ENCODE peak calls at places on chromosomes 1 and 21, in seven cellular contexts. V is COLO829; C is lung; T is left ventricle myocardium superior; O is activated CD8-positive, alpha-beta T cell treated with anti-CD3 and anti-CD28 coated beads, Interleukin-2, amount 10 ng/mL, durations not matched to agents 7 days and 5 days; B is GM13976; J is activated gamma-delta T cell treated with Interleukin-2 at 50 U/mL for 16 hours. R is an unnamed sample.

GRCh38 chr1:160810486-160810885 is 14.5 kb downstream of the LY9 start:
- DNase-seq in J (no peak), C (no peak), O (no peak), T (no peak), V (no peak), B (no peak), R (no peak)

GRCh38 chr1:20726932-20727745 is 5.4 kb downstream of the SH2D5 start:
- DNase-seq in V (no peak), C (no peak), J (no peak), O (no peak), B (no peak), T (peak; percentile 11), R (no peak)

GRCh38 chr1:219927956-219928790 is at the start of gene SLC30A10:
- DNase-seq in C (no peak), O (peak; percentile 24), J (no peak), B (peak; percentile 65), T (peak; percentile 46), V (no peak), R (peak; percentile 65)

GRCh38 chr1:109498161-109498801 is 4.4 kb downstream of the CYB561D1 start:
- DNase-seq in J (no peak), O (peak; percentile 51), B (no peak), T (no peak), V (no peak), C (no peak), R (no peak)

GRCh38 chr1:32889731-32890278 is 3.5 kb downstream of the HPCA start:
- DNase-seq in T (no peak), C (no peak), V (no peak), O (no peak), J (no peak), B (no peak), R (no peak)

GRCh38 chr1:99328171-99328570 is 63.9 kb downstream of the PLPPR4 start:
- DNase-seq in T (no peak), J (no peak), B (no peak), O (no peak), C (no peak), V (no peak), R (no peak)

GRCh38 chr21:42518216-42518615 is 4.6 kb downstream of the SLC37A1 start:
- DNase-seq in J (no peak), T (no peak), B (no peak), V (no peak), O (no peak), C (no peak), R (no peak)

GRCh38 chr1:94098585-94099111 is 22.3 kb downstream of the ABCA4 start:
- DNase-seq in J (no peak), V (no peak), T (no peak), B (no peak), O (no peak), C (no peak), R (peak; percentile 25)

GRCh38 chr1:207920481-207921050 is 9.6 kb upstream of the CD34 start:
- DNase-seq in C (no peak), V (no peak), T (no peak), B (no peak), J (no peak), O (no peak), R (no peak)

GRCh38 chr1:26237230-26237966 is 3.4 kb downstream of the CEP85 start:
- DNase-seq in C (no peak), J (no peak), V (no peak), O (no peak), T (no peak), B (no peak), R (no peak)